ENCODE peak calls at places on chromosomes 13 and 19, in nine cellular contexts. V is GM12878, P is body of pancreas, L is spleen, I is K562, Z is adrenal gland, H is breast epithelium, C is sigmoid colon, S is stomach. M is an unnamed sample. For H3K4me1 and H3K9me3, the result is how much of the 10 kb centered on the place peaks cover.

GRCh38 chr19:24178207-24178606 is 91.2 kb downstream of the ZNF254 start:
- DNase-seq in V (no peak), P (no peak), L (no peak), I (no peak), Z (no peak), H (no peak), C (no peak), S (no peak), M (no peak)

GRCh38 chr13:88068316-88068715 is 397.1 kb downstream of the SLITRK5 start:
- DNase-seq in V (no peak), P (no peak), L (no peak), I (no peak), Z (no peak), H (no peak), C (no peak), S (no peak), M (no peak)

GRCh38 chr13:20815469-20815868 is 41.7 kb upstream of the EEF1AKMT1 start:
- DNase-seq in V (no peak), P (no peak), L (no peak), I (no peak), Z (no peak), H (no peak), C (no peak), S (no peak), M (no peak)

GRCh38 chr19:18541992-18542935 is 1.1 kb downstream of the FKBP8 start:
- DNase-seq in V (no peak), P (no peak), L (no peak), I (no peak), Z (no peak), H (no peak), C (no peak), S (no peak), M (no peak)

GRCh38 chr13:101893021-101893420 is 440.5 kb downstream of the ITGBL1 start:
- DNase-seq in V (no peak), P (no peak), L (no peak), I (no peak), Z (no peak), H (no peak), C (no peak), S (no peak), M (no peak)

GRCh38 chr13:31930901-31931522 is 100.6 kb upstream of the FRY start:
- DNase-seq in V (peak), P (no peak), L (no peak), I (no peak), Z (no peak), H (no peak), C (no peak), S (no peak), M (no peak)

GRCh38 chr19:44644391-44645016 is 794 bp downstream of the PVR start:
- DNase-seq in V (no peak), P (peak), L (peak), I (peak), Z (peak), H (no peak), C (peak), S (no peak), M (peak)

GRCh38 chr13:25874907-25875306 is 176.9 kb downstream of the SHISA2 start:
- DNase-seq in V (no peak), P (no peak), L (peak), I (no peak), Z (no peak), H (no peak), C (no peak), S (no peak), M (no peak)

GRCh38 chr19:1324792-1325567 is 39.3 kb downstream of the EFNA2 start:
- DNase-seq in V (no peak), P (peak), L (no peak), I (peak), Z (peak), H (peak), C (peak), S (peak), M (peak)

GRCh38 chr19:47075941-47076340 is 27.5 kb upstream of the TMEM160 start:
- DNase-seq in V (no peak), P (no peak), L (no peak), I (no peak), Z (no peak), H (no peak), C (no peak), S (no peak), M (no peak)

GRCh38 chr13:48110132-48110868 is 15.4 kb upstream of the MED4 start:
- DNase-seq in V (no peak), P (no peak), L (no peak), I (no peak), Z (no peak), H (no peak), C (no peak), S (no peak), M (no peak)

GRCh38 chr13:50910483-50910805 is 853 bp downstream of the RNASEH2B start:
- DNase-seq in V (no peak), P (no peak), L (no peak), I (no peak), Z (peak), H (peak), C (peak), S (no peak), M (no peak)

GRCh38 chr13:106114981-106115554 is 420.4 kb downstream of the EFNB2 start:
- DNase-seq in V (no peak), P (no peak), L (no peak), I (no peak), Z (no peak), H (no peak), C (no peak), S (no peak), M (no peak)

GRCh38 chr13:33349314-33349995 is 63.9 kb upstream of the STARD13 start:
- DNase-seq in V (no peak), P (peak), L (no peak), I (no peak), Z (peak), H (no peak), C (peak), S (no peak), M (peak)

GRCh38 chr13:48493851-48494250 is 39.0 kb downstream of the RCBTB2 start:
- DNase-seq in V (no peak), P (no peak), L (no peak), I (no peak), Z (no peak), H (no peak), C (no peak), S (no peak), M (no peak)

GRCh38 chr19:12841094-12841493 is 2.8 kb downstream of the MAST1 start:
- DNase-seq in V (no peak), P (peak), L (no peak), I (peak), Z (no peak), H (no peak), C (no peak), S (no peak), M (peak)

GRCh38 chr13:94168784-94169512 is 310.5 kb downstream of the DCT start:
- DNase-seq in V (no peak), P (no peak), L (no peak), I (no peak), Z (no peak), H (no peak), C (no peak), S (no peak), M (no peak)

GRCh38 chr19:19514215-19514633 is 1.1 kb downstream of the TSSK6 start:
- DNase-seq in V (no peak), P (peak), L (peak), I (no peak), Z (peak), H (no peak), C (peak), S (no peak), M (peak)

GRCh38 chr19:8592231-8593009 is 15.2 kb upstream of the MYO1F start:
- DNase-seq in V (no peak), P (peak), L (peak), I (peak), Z (peak), H (peak), C (peak), S (peak), M (peak)

GRCh38 chr19:33375760-33376159 is 2.3 kb downstream of the CEBPG start:
- DNase-seq in V (no peak), P (no peak), L (no peak), I (no peak), Z (no peak), H (no peak), C (no peak), S (no peak), M (no peak)

GRCh38 chr13:37453246-37453645 is 145.3 kb downstream of the POSTN start:
- DNase-seq in V (no peak), P (no peak), L (no peak), I (no peak), Z (no peak), H (no peak), C (no peak), S (no peak), M (no peak)

GRCh38 chr19:37991176-37991835 is 84.3 kb downstream of the SIPA1L3 start:
- DNase-seq in V (no peak), P (no peak), L (peak), I (no peak), Z (no peak), H (no peak), C (no peak), S (no peak), M (no peak)

GRCh38 chr13:30448441-30448840 is 17.3 kb downstream of the HMGB1 start:
- DNase-seq in V (no peak), P (no peak), L (no peak), I (no peak), Z (no peak), H (no peak), C (no peak), S (no peak), M (no peak)

GRCh38 chr19:8221161-8221560 is 12.0 kb downstream of the CERS4 start:
- DNase-seq in V (no peak), P (peak), L (no peak), I (no peak), Z (no peak), H (peak), C (no peak), S (peak), M (peak)

GRCh38 chr19:12331211-12331941 is 2.1 kb downstream of the ZNF563 start:
- DNase-seq in V (peak), P (no peak), L (peak), I (no peak), Z (peak), H (no peak), C (no peak), S (no peak), M (peak)

GRCh38 chr19:19171110-19171672 is 1.1 kb upstream of the MEF2B start:
- DNase-seq in V (no peak), P (no peak), L (no peak), I (no peak), Z (no peak), H (no peak), C (no peak), S (no peak), M (no peak)

GRCh38 chr19:8180018-8180417 is 29.2 kb upstream of the CERS4 start:
- DNase-seq in V (no peak), P (peak), L (no peak), I (no peak), Z (no peak), H (no peak), C (no peak), S (peak), M (no peak)

GRCh38 chr19:12952488-12953455 is 4.3 kb downstream of the GADD45GIP1 start:
- DNase-seq in V (no peak), P (no peak), L (no peak), I (peak), Z (peak), H (no peak), C (no peak), S (no peak), M (no peak)

GRCh38 chr13:110312669-110313031 is 5.6 kb downstream of the COL4A2 start:
- DNase-seq in V (no peak), P (no peak), L (no peak), I (no peak), Z (no peak), H (no peak), C (peak), S (no peak), M (no peak)

GRCh38 chr13:110311721-110312668 is 4.9 kb downstream of the COL4A2 start:
- DNase-seq in V (no peak), P (no peak), L (no peak), I (no peak), Z (no peak), H (no peak), C (peak), S (no peak), M (no peak)

GRCh38 chr13:110309159-110309476 is 2.0 kb downstream of the COL4A2 start:
- DNase-seq in V (no peak), P (no peak), L (no peak), I (no peak), Z (no peak), H (no peak), C (peak), S (no peak), M (no peak)

GRCh38 chr13:110309661-110310524 is 2.8 kb downstream of the COL4A2 start:
- DNase-seq in V (no peak), P (no peak), L (no peak), I (no peak), Z (no peak), H (no peak), C (peak), S (no peak), M (no peak)

GRCh38 chr13:110310541-110311491 is 3.7 kb downstream of the COL4A2 start:
- DNase-seq in V (no peak), P (no peak), L (no peak), I (no peak), Z (no peak), H (no peak), C (peak), S (no peak), M (no peak)
- H3K4me1 ChIP-seq in V (under half), P (half or more), L (half or more), I (under half), Z (under half), H (under half), C (under half), S (under half), M (under half)

DNA sequence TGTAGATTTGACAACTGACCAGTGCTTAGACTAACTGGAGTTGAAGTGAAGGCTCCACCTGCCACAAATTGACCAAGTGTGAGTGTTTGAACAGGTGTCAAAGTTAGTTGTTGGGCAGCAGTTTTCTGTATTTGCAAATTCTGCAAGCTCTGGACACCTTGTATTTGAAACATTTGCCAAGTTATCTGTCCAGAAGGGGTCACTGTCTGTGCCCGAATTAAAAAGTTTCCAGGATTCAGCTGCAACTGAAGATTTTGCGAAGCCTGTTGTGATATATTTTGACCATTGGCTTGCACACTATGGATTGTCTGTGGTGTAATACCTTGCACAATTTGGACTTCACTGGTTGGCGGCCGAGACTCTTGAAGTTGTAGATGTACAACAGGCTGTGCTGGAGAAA is 1690.7 kb downstream of the SLITRK5 start:
- DNase-seq in V (no peak), P (no peak), L (no peak), I (no peak), Z (no peak), H (no peak), C (no peak), S (no peak), M (no peak)
- TF ChIP-seq POLR2A in V (no peak), P (no peak), L (no peak), I (no peak), Z (no peak), H (no peak), C (no peak), S (no peak), M (no peak)

GRCh38 chr13:55007681-55008080 is 1979.1 kb downstream of the OLFM4 start:
- DNase-seq in V (no peak), P (no peak), L (no peak), I (no peak), Z (no peak), H (no peak), C (no peak), S (no peak), M (no peak)
- H3K9me3 ChIP-seq in V (under half), P (under half), L (under half), I (under half), Z (under half), H (under half), C (under half), S (under half), M (under half)

GRCh38 chr19:40801449-40802299 is 2.7 kb downstream of the EGLN2 start:
- DNase-seq in V (no peak), P (no peak), L (no peak), I (no peak), Z (no peak), H (no peak), C (no peak), S (no peak), M (no peak)

GRCh38 chr19:40800339-40800996 is 1.5 kb downstream of the EGLN2 start:
- DNase-seq in V (no peak), P (no peak), L (peak), I (no peak), Z (no peak), H (no peak), C (no peak), S (no peak), M (peak)

GRCh38 chr19:40799558-40800338 is 757 bp downstream of the EGLN2 start:
- DNase-seq in V (no peak), P (peak), L (peak), I (no peak), Z (no peak), H (no peak), C (peak), S (peak), M (no peak)

GRCh38 chr19:40802300-40803169 is 3.5 kb downstream of the EGLN2 start:
- DNase-seq in V (no peak), P (peak), L (peak), I (no peak), Z (peak), H (no peak), C (peak), S (peak), M (peak)

GRCh38 chr19:40800997-40801377 is 2.0 kb downstream of the EGLN2 start:
- DNase-seq in V (no peak), P (peak), L (peak), I (no peak), Z (no peak), H (no peak), C (no peak), S (no peak), M (no peak)
- H3K4me1 ChIP-seq in V (half or more), P (half or more), L (half or more), I (half or more), Z (half or more), H (under half), C (under half), S (half or more), M (half or more)

GRCh38 chr19:35458821-35459391 is 10.8 kb downstream of the FFAR2 start:
- DNase-seq in V (peak), P (peak), L (peak), I (no peak), Z (no peak), H (no peak), C (no peak), S (peak), M (no peak)

GRCh38 chr19:35459414-35460082 is 11.5 kb downstream of the FFAR2 start:
- DNase-seq in V (no peak), P (peak), L (peak), I (no peak), Z (peak), H (no peak), C (no peak), S (peak), M (peak)

GRCh38 chr19:35455616-35456201 is 7.7 kb downstream of the FFAR2 start:
- DNase-seq in V (no peak), P (no peak), L (no peak), I (no peak), Z (no peak), H (no peak), C (no peak), S (no peak), M (no peak)

GRCh38 chr19:35458192-35458591 is 10.1 kb downstream of the FFAR2 start:
- DNase-seq in V (no peak), P (no peak), L (no peak), I (no peak), Z (no peak), H (no peak), C (no peak), S (no peak), M (no peak)

DNA sequence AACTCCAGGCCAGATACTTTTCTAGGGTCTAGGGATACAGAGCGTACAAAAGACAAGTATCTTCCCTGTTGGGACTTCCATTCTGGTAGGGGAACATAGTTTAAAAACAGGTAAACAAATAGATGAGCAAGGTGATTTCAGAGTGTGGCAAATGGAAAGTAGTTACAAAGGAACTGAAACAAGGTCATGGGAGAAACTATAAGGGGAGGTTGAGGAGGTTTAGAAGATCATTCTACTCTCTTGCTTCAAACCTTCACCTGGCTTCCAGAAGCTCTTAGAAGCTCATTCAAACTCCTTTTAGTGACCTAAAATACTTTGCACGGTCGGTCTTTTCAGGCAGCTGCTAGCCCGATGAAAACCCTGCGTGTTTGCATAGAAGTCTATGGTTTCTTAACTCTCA is 9.1 kb downstream of the FFAR2 start:
- DNase-seq in V (peak), P (no peak), L (no peak), I (no peak), Z (no peak), H (no peak), C (no peak), S (no peak), M (no peak)
- TF ChIP-seq POLR2A in V (no peak), P (no peak), L (no peak), I (no peak), Z (no peak), H (no peak), C (no peak), S (no peak), M (no peak)